ENCODE peak calls at places on chromosomes 7 and 10, in seven cellular contexts. One of them, this sample, is unnamed.
A peak's percentile ranks its signal among the peaks of the same experiment; 100 is the strongest.

GRCh38 chr10:28214185-28214584 is 88.7 kb downstream of the MPP7 start:
- DNase-seq in HepG2: no peak
- DNase-seq in SK-N-SH: no peak
- DNase-seq in GM12878: no peak
- DNase-seq in K562: no peak
- DNase-seq in H1: no peak
- DNase-seq in HCT116: no peak
- DNase-seq in this sample: no peak

GRCh38 chr7:98686466-98687080 is 69.5 kb downstream of the NPTX2 start:
- DNase-seq in K562: no peak
- DNase-seq in SK-N-SH: no peak
- DNase-seq in GM12878: no peak
- DNase-seq in HCT116: no peak
- DNase-seq in HepG2: no peak
- DNase-seq in H1: no peak
- DNase-seq in this sample: no peak

GRCh38 chr7:148153611-148154010 is 437.0 kb upstream of the C7orf33 start:
- DNase-seq in K562: no peak
- DNase-seq in H1: no peak
- DNase-seq in HepG2: no peak
- DNase-seq in HCT116: no peak
- DNase-seq in GM12878: no peak
- DNase-seq in SK-N-SH: peak; percentile 48
- DNase-seq in this sample: no peak

GRCh38 chr10:86364551-86365345 is 1.8 kb downstream of the GRID1 start:
- DNase-seq in GM12878: no peak
- DNase-seq in K562: no peak
- DNase-seq in SK-N-SH: no peak
- DNase-seq in HCT116: no peak
- DNase-seq in HepG2: no peak
- DNase-seq in H1: no peak
- DNase-seq in this sample: no peak

GRCh38 chr10:5234106-5234877 is 37.7 kb downstream of the AKR1C4 start:
- DNase-seq in K562: no peak
- DNase-seq in HepG2: peak; percentile 91
- DNase-seq in GM12878: no peak
- DNase-seq in HCT116: no peak
- DNase-seq in SK-N-SH: no peak
- DNase-seq in H1: no peak
- DNase-seq in this sample: no peak

GRCh38 chr7:8160810-8161209 is 101.2 kb downstream of the ICA1 start:
- DNase-seq in HCT116: no peak
- DNase-seq in K562: no peak
- DNase-seq in GM12878: no peak
- DNase-seq in SK-N-SH: no peak
- DNase-seq in H1: no peak
- DNase-seq in HepG2: no peak
- DNase-seq in this sample: no peak

GRCh38 chr10:8066797-8067196 is 12.3 kb downstream of the GATA3 start:
- DNase-seq in HepG2: no peak
- DNase-seq in K562: no peak
- DNase-seq in GM12878: no peak
- DNase-seq in HCT116: no peak
- DNase-seq in SK-N-SH: no peak
- DNase-seq in H1: no peak
- DNase-seq in this sample: peak; percentile 32

GRCh38 chr10:48187713-48188541 is 86.6 kb downstream of the FRMPD2 start:
- DNase-seq in SK-N-SH: no peak
- DNase-seq in HepG2: peak; percentile 76
- DNase-seq in HCT116: no peak
- DNase-seq in GM12878: no peak
- DNase-seq in K562: no peak
- DNase-seq in H1: no peak
- DNase-seq in this sample: no peak

GRCh38 chr7:1611708-1612241 is 41.9 kb upstream of the PSMG3 start:
- DNase-seq in HepG2: no peak
- DNase-seq in K562: no peak
- DNase-seq in SK-N-SH: peak; percentile 58
- DNase-seq in HCT116: peak; percentile 3
- DNase-seq in H1: no peak
- DNase-seq in GM12878: no peak
- DNase-seq in this sample: no peak

GRCh38 chr7:121394709-121395140 is 1.4 kb downstream of the FAM3C start:
- DNase-seq in GM12878: no peak
- DNase-seq in SK-N-SH: no peak
- DNase-seq in HCT116: no peak
- DNase-seq in HepG2: peak; percentile 50
- DNase-seq in K562: peak; percentile 54
- DNase-seq in H1: no peak
- DNase-seq in this sample: no peak

GRCh38 chr7:122556873-122557542 is 141.9 kb downstream of the RNF133 start:
- DNase-seq in K562: no peak
- DNase-seq in GM12878: no peak
- DNase-seq in HepG2: no peak
- DNase-seq in HCT116: no peak
- DNase-seq in H1: no peak
- DNase-seq in SK-N-SH: no peak
- DNase-seq in this sample: no peak

GRCh38 chr7:42155836-42156540 is 81.0 kb downstream of the GLI3 start:
- DNase-seq in H1: no peak
- DNase-seq in GM12878: no peak
- DNase-seq in K562: no peak
- DNase-seq in HepG2: no peak
- DNase-seq in SK-N-SH: no peak
- DNase-seq in HCT116: no peak
- DNase-seq in this sample: no peak

GRCh38 chr7:54076619-54077018 is 465.6 kb upstream of the VSTM2A start:
- DNase-seq in HepG2: no peak
- DNase-seq in GM12878: no peak
- DNase-seq in SK-N-SH: no peak
- DNase-seq in HCT116: no peak
- DNase-seq in K562: no peak
- DNase-seq in H1: no peak
- DNase-seq in this sample: no peak

GRCh38 chr10:128286413-128287097 is 160.3 kb upstream of the MKI67 start:
- DNase-seq in GM12878: no peak
- DNase-seq in HepG2: no peak
- DNase-seq in SK-N-SH: peak; percentile 79
- DNase-seq in H1: no peak
- DNase-seq in K562: no peak
- DNase-seq in HCT116: no peak
- DNase-seq in this sample: no peak

GRCh38 chr7:140485463-140486265 is 6.4 kb upstream of the MKRN1 start:
- DNase-seq in GM12878: no peak
- DNase-seq in K562: peak; percentile 63
- DNase-seq in HCT116: no peak
- DNase-seq in SK-N-SH: no peak
- DNase-seq in H1: no peak
- DNase-seq in HepG2: no peak
- DNase-seq in this sample: no peak

GRCh38 chr10:71970869-71971268 is 6.7 kb downstream of the CHST3 start:
- DNase-seq in SK-N-SH: peak; percentile 19
- DNase-seq in K562: no peak
- DNase-seq in HCT116: no peak
- DNase-seq in GM12878: no peak
- DNase-seq in H1: no peak
- DNase-seq in HepG2: no peak
- DNase-seq in this sample: no peak

GRCh38 chr10:97937054-97937453 is 87.4 kb downstream of the GOLGA7B start:
- DNase-seq in HepG2: no peak
- DNase-seq in SK-N-SH: no peak
- DNase-seq in HCT116: no peak
- DNase-seq in K562: no peak
- DNase-seq in GM12878: no peak
- DNase-seq in H1: no peak
- DNase-seq in this sample: no peak

GRCh38 chr7:105637755-105638154 is 56.5 kb upstream of the EFCAB10 start:
- DNase-seq in H1: no peak
- DNase-seq in HCT116: no peak
- DNase-seq in K562: no peak
- DNase-seq in GM12878: no peak
- DNase-seq in HepG2: no peak
- DNase-seq in SK-N-SH: no peak
- DNase-seq in this sample: no peak

GRCh38 chr7:107628461-107629064 is 32.1 kb upstream of the SLC26A4 start:
- DNase-seq in K562: no peak
- DNase-seq in H1: no peak
- DNase-seq in GM12878: no peak
- DNase-seq in SK-N-SH: no peak
- DNase-seq in HepG2: no peak
- DNase-seq in HCT116: no peak
- DNase-seq in this sample: no peak

GRCh38 chr10:15863323-15863722 is 3.0 kb upstream of the MINDY3 start:
- DNase-seq in K562: no peak
- DNase-seq in HCT116: no peak
- DNase-seq in SK-N-SH: no peak
- DNase-seq in HepG2: no peak
- DNase-seq in H1: no peak
- DNase-seq in GM12878: no peak
- DNase-seq in this sample: no peak

DNA sequence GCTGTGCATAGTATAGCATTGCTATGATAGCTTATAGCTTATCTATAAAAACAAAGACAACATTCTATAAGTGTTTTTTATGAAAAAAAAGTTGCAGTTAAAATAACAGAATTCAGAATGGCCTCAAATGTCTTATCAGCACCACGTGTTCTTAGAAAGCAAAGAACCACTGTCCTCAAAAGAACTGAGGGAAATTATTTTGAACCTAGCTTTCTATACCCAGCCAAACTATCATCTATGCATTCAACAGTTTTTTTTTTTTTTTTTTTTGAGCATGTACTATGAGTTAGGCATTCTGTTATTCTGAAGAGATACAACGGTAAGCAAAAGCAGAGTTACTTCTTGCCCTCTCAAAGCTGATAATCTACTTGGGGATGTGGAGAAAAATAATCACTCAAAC is 247.8 kb downstream of the CREB5 start:
- DNase-seq in SK-N-SH: no peak
- DNase-seq in HCT116: no peak
- DNase-seq in K562: no peak
- DNase-seq in H1: no peak
- DNase-seq in HepG2: no peak
- DNase-seq in GM12878: no peak
- DNase-seq in this sample: no peak
- TF ChIP-seq JUND in SK-N-SH: no peak
- TF ChIP-seq JUND in HCT116: no peak
- TF ChIP-seq JUND in K562: no peak
- TF ChIP-seq JUND in H1: no peak
- TF ChIP-seq JUND in HepG2: no peak
- TF ChIP-seq JUND in GM12878: no peak
- TF ChIP-seq JUND in this sample: no peak

GRCh38 chr10:12807096-12807755 is 194.3 kb downstream of the CCDC3 start:
- DNase-seq in SK-N-SH: peak; percentile 40
- DNase-seq in HCT116: no peak
- DNase-seq in H1: no peak
- DNase-seq in GM12878: no peak
- DNase-seq in HepG2: no peak
- DNase-seq in K562: no peak
- DNase-seq in this sample: no peak
- TF ChIP-seq JUND in SK-N-SH: no peak
- TF ChIP-seq JUND in HCT116: no peak
- TF ChIP-seq JUND in H1: no peak
- TF ChIP-seq JUND in GM12878: no peak
- TF ChIP-seq JUND in HepG2: no peak
- TF ChIP-seq JUND in K562: no peak
- TF ChIP-seq JUND in this sample: no peak

DNA sequence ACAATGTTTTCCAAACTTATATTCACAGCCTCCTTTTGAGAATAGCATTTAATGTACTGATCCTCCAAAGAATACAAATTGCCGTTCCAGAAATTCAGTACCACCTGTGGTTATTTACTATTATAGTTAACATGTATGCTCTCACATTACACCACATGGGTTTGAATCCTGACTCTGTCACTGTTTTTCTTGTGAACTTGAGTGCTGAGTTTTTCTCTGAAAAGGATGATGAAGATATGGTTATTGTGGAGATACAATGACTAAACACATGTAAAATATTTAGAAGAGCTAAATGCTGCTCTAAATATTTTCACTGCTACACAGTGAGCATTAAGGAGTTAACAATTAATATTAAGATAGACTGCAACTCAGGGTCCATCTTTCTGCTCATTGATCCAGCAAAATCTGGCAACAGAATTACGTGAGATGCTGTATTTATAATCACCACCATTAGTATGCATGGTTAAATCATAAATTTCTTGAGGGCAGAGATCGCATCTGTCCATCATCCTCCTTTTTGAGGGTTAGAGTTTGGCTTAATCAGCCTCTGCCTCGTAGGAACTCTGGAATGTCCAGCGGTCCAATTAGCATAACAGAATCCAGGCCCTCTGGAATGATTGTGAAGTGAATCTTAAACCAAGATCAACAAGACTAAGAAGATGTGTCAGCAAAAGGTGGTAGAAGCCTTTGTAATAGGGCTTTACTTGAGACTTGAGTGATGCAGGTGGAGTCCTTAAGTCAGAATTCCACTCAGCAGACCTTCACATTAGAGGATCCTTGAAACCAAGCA is 152.8 kb downstream of the MACC1 start:
- DNase-seq in HepG2: no peak
- DNase-seq in K562: no peak
- DNase-seq in SK-N-SH: no peak
- DNase-seq in H1: no peak
- DNase-seq in HCT116: no peak
- DNase-seq in GM12878: no peak
- DNase-seq in this sample: no peak
- TF ChIP-seq JUND in HepG2: no peak
- TF ChIP-seq JUND in K562: no peak
- TF ChIP-seq JUND in SK-N-SH: no peak
- TF ChIP-seq JUND in H1: no peak
- TF ChIP-seq JUND in HCT116: no peak
- TF ChIP-seq JUND in GM12878: no peak
- TF ChIP-seq JUND in this sample: no peak

DNA sequence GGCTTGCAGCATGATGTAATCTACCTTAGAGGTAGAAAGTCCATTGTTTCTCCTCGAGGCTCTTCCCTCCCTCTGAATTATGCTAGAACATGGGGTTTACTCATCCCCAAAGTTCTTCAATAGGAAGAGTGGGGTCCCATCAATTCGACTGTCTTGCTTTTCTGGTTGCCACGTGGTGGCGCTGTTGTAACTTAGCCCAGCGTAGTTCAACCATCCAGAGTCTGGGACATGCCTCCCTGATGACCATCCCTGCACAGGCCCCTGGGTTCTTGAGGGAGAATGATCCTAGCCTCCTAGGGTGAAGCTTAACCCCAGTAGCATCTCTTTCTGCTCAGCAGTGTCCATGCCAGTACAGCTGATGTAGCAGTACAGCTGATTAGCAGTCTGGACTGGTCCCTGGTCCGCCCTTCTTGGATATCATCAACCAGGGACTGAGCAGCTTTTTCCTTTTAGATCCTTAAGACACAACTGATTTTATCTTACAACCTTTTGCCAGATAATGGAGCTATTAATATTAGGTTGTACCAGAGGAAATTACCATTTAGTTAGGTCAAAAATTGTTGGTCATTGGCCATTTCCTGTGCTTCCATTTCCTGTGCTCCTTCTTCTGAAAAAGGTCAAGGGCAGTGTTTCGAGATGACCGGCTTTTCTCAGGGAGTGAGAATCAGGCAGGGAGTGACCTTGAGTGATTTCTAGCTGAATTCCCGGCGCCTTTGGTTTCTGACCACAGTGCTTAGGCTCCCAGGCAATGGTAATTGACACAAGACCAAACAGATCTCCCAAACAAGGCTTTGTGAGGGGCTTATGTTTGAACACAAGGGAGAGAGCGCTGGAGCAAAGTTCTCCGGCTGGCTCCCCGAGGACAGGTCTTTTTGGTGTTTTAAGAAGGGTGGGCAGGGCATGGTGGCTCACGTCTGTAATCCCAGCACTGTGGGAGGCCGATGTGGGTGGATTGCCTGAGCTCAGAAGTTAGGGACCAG is 65.4 kb downstream of the TACC2 start:
- DNase-seq in GM12878: no peak
- DNase-seq in HCT116: peak; percentile 57
- DNase-seq in K562: peak; percentile 40
- DNase-seq in HepG2: peak; percentile 84
- DNase-seq in H1: no peak
- DNase-seq in SK-N-SH: no peak
- DNase-seq in this sample: no peak
- TF ChIP-seq JUND in GM12878: no peak
- TF ChIP-seq JUND in HCT116: no peak
- TF ChIP-seq JUND in K562: no peak
- TF ChIP-seq JUND in HepG2: no peak
- TF ChIP-seq JUND in H1: no peak
- TF ChIP-seq JUND in SK-N-SH: no peak
- TF ChIP-seq JUND in this sample: no peak